ENCODE peak calls at places on chromosomes 11 and 22, in four cellular contexts. A, E, Z and R are unnamed samples.

GRCh38 chr22:29156507-29156906 is 49.2 kb upstream of the EMID1 start:
- DNase-seq in A (no peak), E (no peak), Z (no peak), R (peak)

GRCh38 chr22:31106001-31106571 is 1.3 kb downstream of the SELENOM start:
- DNase-seq in Z (no peak), E (no peak), A (no peak), R (peak)

GRCh38 chr22:41410311-41410751 is 28.6 kb downstream of the TEF start:
- DNase-seq in E (no peak), A (no peak), Z (no peak), R (no peak)

GRCh38 chr22:45469573-45470383 is 32.9 kb upstream of the FBLN1 start:
- DNase-seq in Z (no peak), A (no peak), E (no peak), R (peak)

GRCh38 chr11:27635567-27636037 is 64.7 kb downstream of the BDNF start:
- DNase-seq in E (no peak), A (no peak), Z (no peak), R (no peak)

GRCh38 chr11:124623861-124624525 is 1.3 kb downstream of the TBRG1 start:
- DNase-seq in E (no peak), A (no peak), Z (no peak), R (peak)

GRCh38 chr22:40635940-40636379 is 559 bp downstream of the MRTFA start:
- DNase-seq in Z (peak), A (no peak), E (no peak), R (no peak)

GRCh38 chr22:33480118-33480517 is 421.9 kb upstream of the SYN3 start:
- DNase-seq in Z (no peak), E (no peak), A (no peak), R (no peak)

GRCh38 chr22:23862103-23862502 is 4.4 kb downstream of the SLC2A11 start:
- DNase-seq in E (no peak), A (no peak), Z (peak), R (peak)

GRCh38 chr22:21573750-21574494 is 6.4 kb downstream of the UBE2L3 start:
- DNase-seq in E (no peak), A (no peak), Z (no peak), R (no peak)

GRCh38 chr11:134413334-134414035 is 1.4 kb upstream of the B3GAT1 start:
- DNase-seq in E (no peak), Z (no peak), A (no peak), R (no peak)

GRCh38 chr22:48099671-48100070 is 1337.2 kb downstream of the TBC1D22A start:
- DNase-seq in A (no peak), E (peak), Z (no peak), R (no peak)

GRCh38 chr11:94796863-94797262 is 28.7 kb downstream of the AMOTL1 start:
- DNase-seq in A (no peak), E (no peak), Z (no peak), R (no peak)

GRCh38 chr11:84923489-84923888 is 703.7 kb downstream of the DLG2 start:
- DNase-seq in A (no peak), E (no peak), Z (no peak), R (no peak)

GRCh38 chr11:61369372-61370348 is 7.5 kb downstream of the TMEM138 start:
- DNase-seq in Z (no peak), E (no peak), A (peak), R (no peak)

GRCh38 chr22:37245740-37246139 is 1.7 kb upstream of the RAC2 start:
- DNase-seq in A (no peak), E (no peak), Z (no peak), R (no peak)

DNA sequence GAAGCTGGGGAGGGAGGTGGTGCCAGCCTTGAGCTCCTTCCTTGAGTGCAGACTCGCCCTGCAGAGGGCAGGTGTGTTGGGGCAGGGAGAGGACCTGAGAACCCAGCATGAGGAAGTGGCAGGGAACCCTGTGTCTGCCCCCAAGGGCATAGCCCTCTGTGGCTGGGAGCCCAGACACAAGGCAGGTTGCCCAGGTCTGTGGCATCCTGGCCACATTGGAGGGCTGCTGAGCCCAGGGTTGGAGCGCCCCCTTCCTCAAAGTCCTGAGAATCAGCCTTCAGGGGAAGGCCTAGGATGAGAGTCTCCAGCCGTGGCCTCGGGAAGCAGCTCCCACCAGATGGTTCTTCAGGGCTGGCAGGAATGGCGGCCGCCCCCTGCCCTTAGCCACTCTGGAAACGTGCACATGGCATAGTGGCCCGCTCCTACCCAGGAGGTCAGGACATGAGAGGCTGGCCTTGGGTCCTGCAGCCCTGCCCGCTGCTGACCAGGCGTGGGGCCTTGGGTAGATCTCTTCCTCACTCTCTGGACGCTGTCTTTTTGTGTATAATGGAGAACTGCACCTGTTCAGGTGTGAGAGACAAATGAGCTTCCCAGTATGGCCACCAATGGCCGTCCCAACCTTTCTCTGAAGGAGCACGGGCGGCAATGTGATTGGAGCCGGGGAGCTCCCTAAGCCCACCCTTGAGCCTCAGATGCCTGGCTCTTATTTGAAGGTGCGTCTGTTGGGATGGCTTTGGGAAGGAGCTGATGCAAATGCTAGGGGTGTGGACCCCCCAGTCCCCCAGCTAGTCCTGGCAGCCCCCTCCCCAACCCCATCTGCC is 4.5 kb upstream of the CDC42BPG start:
- DNase-seq in A (no peak), E (peak), Z (peak), R (no peak)
- TF ChIP-seq CTCF in A (no peak), E (peak), Z (peak), R (peak)

DNA sequence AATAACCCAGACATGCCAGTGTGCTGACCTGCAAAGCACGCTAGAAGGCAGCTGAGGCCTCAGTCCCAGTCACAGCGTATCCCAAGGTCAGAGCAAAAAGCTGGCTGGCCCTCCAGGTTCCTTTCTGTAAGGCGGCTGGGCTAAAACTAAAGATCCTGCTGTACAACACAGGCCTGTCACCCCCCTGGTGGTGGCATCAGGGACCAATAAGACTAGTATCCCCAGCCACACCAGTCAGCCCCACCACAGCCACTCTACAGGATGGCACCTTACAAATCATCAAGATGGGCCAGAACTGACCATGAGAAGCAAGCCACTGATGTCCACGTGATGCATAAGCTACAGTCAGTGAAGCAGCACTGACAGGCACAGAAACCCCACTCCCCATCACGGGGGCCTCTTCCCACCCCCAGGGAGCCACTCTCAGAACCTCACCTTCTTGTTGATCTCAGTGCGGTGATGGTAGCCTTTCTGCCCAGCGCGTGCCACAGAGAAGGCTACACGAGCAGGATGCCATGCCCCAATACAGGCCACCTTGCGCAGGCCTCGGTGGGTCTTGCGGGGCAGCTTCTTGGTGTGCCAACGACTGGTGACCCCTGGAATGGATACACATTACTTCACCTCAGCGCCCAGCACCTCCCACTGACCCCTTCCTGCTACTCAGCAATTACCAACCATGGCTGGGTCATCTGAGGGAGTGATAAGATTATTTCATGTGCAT is 5.0 kb downstream of the RPL3 start:
- DNase-seq in Z (no peak), A (no peak), E (no peak), R (peak)
- TF ChIP-seq CTCF in Z (peak), A (peak), E (no peak), R (peak)

GRCh38 chr11:20065040-20065805 is 95.1 kb downstream of the DBX1 start:
- DNase-seq in Z (no peak), E (no peak), A (no peak), R (no peak)

GRCh38 chr11:20068691-20069090 is 91.6 kb downstream of the DBX1 start:
- DNase-seq in Z (no peak), E (peak), A (no peak), R (no peak)

GRCh38 chr11:20067665-20068064 is 92.6 kb downstream of the DBX1 start:
- DNase-seq in A (no peak), E (no peak), Z (no peak), R (no peak)

GRCh38 chr11:20066013-20066782 is 94.1 kb downstream of the DBX1 start:
- DNase-seq in Z (no peak), A (no peak), E (no peak), R (no peak)

GRCh38 chr11:20066783-20067156 is 93.5 kb downstream of the DBX1 start:
- DNase-seq in E (no peak), A (no peak), Z (no peak), R (no peak)
- TF ChIP-seq CTCF in E (no peak), A (no peak), Z (no peak), R (no peak)

DNA sequence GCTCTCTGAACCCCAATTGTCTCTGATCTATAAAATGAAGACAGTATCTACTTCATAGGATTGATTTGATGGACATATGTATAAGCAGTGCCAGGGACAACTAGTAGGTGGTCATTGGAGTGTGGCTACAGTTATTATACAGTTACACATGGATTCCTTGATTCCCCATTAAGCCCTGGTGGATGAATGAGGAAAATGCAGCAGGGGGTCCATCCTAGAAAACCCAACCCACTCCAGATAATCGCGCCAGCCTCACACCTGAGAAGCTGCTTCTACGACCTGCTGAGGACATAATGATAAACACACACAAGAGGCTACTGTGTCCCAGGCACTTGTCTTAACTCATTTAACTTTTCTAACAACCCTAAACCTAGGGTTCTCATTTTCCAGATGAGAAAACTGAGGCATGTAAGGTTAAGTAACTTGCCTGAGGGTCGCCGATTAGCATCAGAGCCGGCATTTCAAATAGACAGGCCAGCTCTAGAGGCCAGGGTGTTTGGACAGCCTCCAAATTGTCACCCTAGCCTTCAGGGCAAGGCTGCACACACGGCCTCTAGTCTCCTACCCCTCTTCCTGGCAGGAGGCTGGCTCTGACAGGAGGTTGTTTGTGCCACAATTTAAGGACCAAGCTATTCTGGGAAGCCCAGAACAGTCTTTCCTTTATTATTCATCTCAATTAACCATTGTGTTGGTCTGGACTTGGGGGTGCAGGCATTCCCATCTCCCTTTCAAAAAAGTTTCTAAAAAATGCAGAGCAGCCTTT is 3.8 kb upstream of the C11orf91 start:
- DNase-seq in Z (no peak), A (no peak), E (no peak), R (no peak)
- TF ChIP-seq CTCF in Z (no peak), A (peak), E (no peak), R (peak)

DNA sequence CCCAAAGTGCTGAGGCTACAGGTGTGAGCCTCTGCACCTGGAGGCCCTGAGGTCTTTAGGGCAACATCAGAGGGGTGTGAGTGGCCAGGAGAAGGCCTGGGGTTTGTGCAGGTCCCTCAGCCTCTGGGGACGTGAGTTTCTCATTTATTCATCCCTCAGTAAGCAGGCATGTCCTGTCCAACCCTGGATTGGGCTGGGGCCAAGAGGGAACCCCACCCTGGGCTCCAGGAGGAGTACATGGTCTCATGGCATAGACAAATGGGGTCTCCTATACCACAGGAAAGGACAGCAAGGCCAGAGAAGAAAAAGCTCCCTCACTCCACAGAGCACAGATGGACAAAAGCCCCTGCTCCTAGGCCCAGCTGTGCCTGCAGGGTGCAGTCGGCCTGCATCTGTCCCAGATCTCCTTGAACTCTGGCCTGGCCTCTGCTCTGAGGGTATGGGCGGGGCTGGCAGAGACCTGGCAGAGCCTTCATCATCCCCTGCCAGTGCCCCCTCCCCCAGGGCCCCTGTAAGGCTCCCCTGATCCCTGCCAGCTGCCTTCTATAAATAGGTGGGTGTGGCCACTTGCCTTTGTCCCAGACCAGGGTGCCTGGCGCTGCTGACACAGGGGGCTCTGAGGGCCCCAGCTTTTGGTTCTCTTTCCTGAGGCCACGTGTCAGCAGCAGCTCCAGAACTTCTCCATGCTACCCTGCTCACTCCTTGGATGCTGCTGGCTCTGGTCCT is 34.6 kb downstream of the A4GALT start:
- DNase-seq in Z (no peak), E (no peak), A (no peak), R (no peak)
- TF ChIP-seq CTCF in Z (no peak), E (no peak), A (no peak), R (no peak)